ENCODE peak calls at places on chromosome 20, in seven cellular contexts. One of them, this sample, is unnamed.

GRCh38 chr20:43563429-43563828 is 4.6 kb downstream of the SGK2 start:
- DNase-seq in thyroid gland: no peak
- DNase-seq in kidney: no peak
- DNase-seq in heart left ventricle: no peak
- DNase-seq in IMR-90: no peak
- DNase-seq in A549: no peak
- DNase-seq in upper lobe of right lung: no peak
- DNase-seq in this sample: no peak

GRCh38 chr20:44302026-44302669 is 8.9 kb downstream of the FITM2 start:
- DNase-seq in kidney: no peak
- DNase-seq in IMR-90: no peak
- DNase-seq in upper lobe of right lung: peak
- DNase-seq in thyroid gland: peak
- DNase-seq in heart left ventricle: peak
- DNase-seq in A549: no peak
- DNase-seq in this sample: no peak

GRCh38 chr20:57856658-57857057 is 146.8 kb upstream of the PMEPA1 start:
- DNase-seq in IMR-90: no peak
- DNase-seq in A549: no peak
- DNase-seq in thyroid gland: no peak
- DNase-seq in heart left ventricle: no peak
- DNase-seq in upper lobe of right lung: no peak
- DNase-seq in kidney: no peak
- DNase-seq in this sample: no peak

GRCh38 chr20:23082846-23083552 is 3.1 kb downstream of the CD93 start:
- DNase-seq in thyroid gland: peak
- DNase-seq in IMR-90: no peak
- DNase-seq in kidney: no peak
- DNase-seq in heart left ventricle: peak
- DNase-seq in upper lobe of right lung: peak
- DNase-seq in A549: no peak
- DNase-seq in this sample: no peak

GRCh38 chr20:51934301-51935002 is 132.1 kb upstream of the SALL4 start:
- DNase-seq in thyroid gland: no peak
- DNase-seq in upper lobe of right lung: no peak
- DNase-seq in heart left ventricle: no peak
- DNase-seq in kidney: no peak
- DNase-seq in A549: no peak
- DNase-seq in IMR-90: no peak
- DNase-seq in this sample: no peak

GRCh38 chr20:55882286-55882685 is 123.0 kb downstream of the CBLN4 start:
- DNase-seq in IMR-90: no peak
- DNase-seq in heart left ventricle: no peak
- DNase-seq in thyroid gland: no peak
- DNase-seq in upper lobe of right lung: no peak
- DNase-seq in kidney: no peak
- DNase-seq in A549: no peak
- DNase-seq in this sample: no peak

GRCh38 chr20:45353746-45354145 is 5.5 kb upstream of the SDC4 start:
- DNase-seq in thyroid gland: no peak
- DNase-seq in A549: no peak
- DNase-seq in heart left ventricle: no peak
- DNase-seq in kidney: no peak
- DNase-seq in upper lobe of right lung: no peak
- DNase-seq in IMR-90: no peak
- DNase-seq in this sample: no peak

GRCh38 chr20:21182832-21183563 is 57.1 kb downstream of the KIZ start:
- DNase-seq in kidney: peak
- DNase-seq in upper lobe of right lung: no peak
- DNase-seq in A549: no peak
- DNase-seq in thyroid gland: no peak
- DNase-seq in heart left ventricle: no peak
- DNase-seq in IMR-90: peak
- DNase-seq in this sample: peak

GRCh38 chr20:62198931-62199330 is 16.1 kb downstream of the MTG2 start:
- DNase-seq in A549: no peak
- DNase-seq in heart left ventricle: peak
- DNase-seq in upper lobe of right lung: no peak
- DNase-seq in IMR-90: no peak
- DNase-seq in kidney: peak
- DNase-seq in thyroid gland: no peak
- DNase-seq in this sample: no peak

GRCh38 chr20:46994341-46994740 is 99.7 kb downstream of the EYA2 start:
- DNase-seq in kidney: no peak
- DNase-seq in thyroid gland: no peak
- DNase-seq in A549: no peak
- DNase-seq in IMR-90: no peak
- DNase-seq in upper lobe of right lung: no peak
- DNase-seq in heart left ventricle: no peak
- DNase-seq in this sample: no peak

GRCh38 chr20:4181956-4182945 is 166.9 kb upstream of the RNF24 start:
- DNase-seq in A549: no peak
- DNase-seq in kidney: peak
- DNase-seq in heart left ventricle: no peak
- DNase-seq in upper lobe of right lung: peak
- DNase-seq in IMR-90: no peak
- DNase-seq in thyroid gland: no peak
- DNase-seq in this sample: no peak

GRCh38 chr20:43731469-43731868 is 4.7 kb upstream of the GTSF1L start:
- DNase-seq in heart left ventricle: no peak
- DNase-seq in A549: no peak
- DNase-seq in thyroid gland: no peak
- DNase-seq in IMR-90: peak
- DNase-seq in kidney: no peak
- DNase-seq in upper lobe of right lung: no peak
- DNase-seq in this sample: no peak

GRCh38 chr20:47561175-47561574 is 59.5 kb downstream of the NCOA3 start:
- DNase-seq in thyroid gland: peak
- DNase-seq in A549: no peak
- DNase-seq in IMR-90: peak
- DNase-seq in upper lobe of right lung: no peak
- DNase-seq in heart left ventricle: no peak
- DNase-seq in kidney: no peak
- DNase-seq in this sample: peak

GRCh38 chr20:29298759-29299613 is 1958.5 kb upstream of the DEFB115 start:
- DNase-seq in thyroid gland: no peak
- DNase-seq in upper lobe of right lung: no peak
- DNase-seq in kidney: no peak
- DNase-seq in IMR-90: no peak
- DNase-seq in A549: no peak
- DNase-seq in heart left ventricle: no peak
- DNase-seq in this sample: no peak

GRCh38 chr20:6051505-6051904 is 2.4 kb downstream of the LRRN4 start:
- DNase-seq in thyroid gland: no peak
- DNase-seq in upper lobe of right lung: no peak
- DNase-seq in kidney: no peak
- DNase-seq in A549: no peak
- DNase-seq in heart left ventricle: no peak
- DNase-seq in IMR-90: peak
- DNase-seq in this sample: peak

GRCh38 chr20:32636278-32636677 is 37.5 kb downstream of the C20orf203 start:
- DNase-seq in thyroid gland: no peak
- DNase-seq in IMR-90: peak
- DNase-seq in A549: no peak
- DNase-seq in kidney: no peak
- DNase-seq in upper lobe of right lung: no peak
- DNase-seq in heart left ventricle: no peak
- DNase-seq in this sample: no peak

GRCh38 chr20:29300579-29301551 is 1956.6 kb upstream of the DEFB115 start:
- DNase-seq in A549: no peak
- DNase-seq in upper lobe of right lung: peak
- DNase-seq in kidney: peak
- DNase-seq in thyroid gland: no peak
- DNase-seq in IMR-90: no peak
- DNase-seq in heart left ventricle: no peak
- DNase-seq in this sample: no peak

DNA sequence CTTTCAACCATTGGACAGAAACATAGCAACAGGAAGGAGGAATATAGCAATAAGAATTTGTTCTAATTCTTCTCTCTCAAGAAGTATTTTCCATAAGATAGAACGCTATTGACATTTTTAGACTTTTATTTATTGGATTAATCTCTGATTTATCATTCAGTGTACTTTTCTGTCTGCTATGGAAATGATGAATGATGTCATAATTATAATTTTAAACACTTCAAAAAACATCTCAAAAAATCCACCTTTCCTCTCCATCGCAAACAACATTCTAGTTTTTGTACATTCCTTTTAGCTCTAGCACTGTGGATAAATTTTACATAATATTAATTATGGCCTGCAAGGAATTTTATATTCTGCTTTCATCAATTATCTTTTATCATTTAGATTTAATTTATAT is 643.2 kb downstream of the DHX35 start:
- DNase-seq in A549: no peak
- DNase-seq in upper lobe of right lung: no peak
- DNase-seq in kidney: no peak
- DNase-seq in thyroid gland: no peak
- DNase-seq in IMR-90: no peak
- DNase-seq in heart left ventricle: no peak
- DNase-seq in this sample: no peak
- H3K4me3 ChIP-seq in A549: no peak
- H3K4me3 ChIP-seq in upper lobe of right lung: no peak
- H3K4me3 ChIP-seq in kidney: no peak
- H3K4me3 ChIP-seq in thyroid gland: no peak
- H3K4me3 ChIP-seq in IMR-90: no peak
- H3K4me3 ChIP-seq in heart left ventricle: no peak
- H3K4me3 ChIP-seq in this sample: no peak

DNA sequence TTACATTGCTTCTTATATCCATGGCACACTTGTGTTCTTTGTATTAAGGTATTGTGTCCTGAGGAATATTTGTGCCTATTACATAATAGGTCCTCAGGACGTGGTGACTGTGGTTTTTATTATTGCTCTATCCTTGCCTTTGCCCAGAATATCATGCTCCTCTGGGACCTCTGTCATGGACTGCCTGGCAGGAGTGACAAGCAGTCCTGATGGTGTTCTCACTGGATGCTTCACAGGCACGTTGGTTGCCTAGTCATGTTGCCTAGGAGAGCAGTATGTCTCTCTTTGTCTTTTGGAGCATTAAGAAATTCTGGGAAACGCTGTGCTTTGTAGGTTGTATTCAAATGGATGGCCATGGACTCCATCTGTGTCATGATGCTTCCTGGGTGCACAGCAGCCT is 24.7 kb upstream of the MROH8 start:
- DNase-seq in upper lobe of right lung: no peak
- DNase-seq in heart left ventricle: no peak
- DNase-seq in thyroid gland: no peak
- DNase-seq in kidney: no peak
- DNase-seq in IMR-90: no peak
- DNase-seq in A549: no peak
- DNase-seq in this sample: no peak
- TF ChIP-seq CTCF in upper lobe of right lung: no peak
- TF ChIP-seq CTCF in heart left ventricle: no peak
- TF ChIP-seq CTCF in thyroid gland: no peak
- TF ChIP-seq CTCF in kidney: no peak
- TF ChIP-seq CTCF in IMR-90: no peak
- TF ChIP-seq CTCF in A549: no peak
- TF ChIP-seq CTCF in this sample: no peak

GRCh38 chr20:50546729-50547314 is 36.6 kb downstream of the PTPN1 start:
- DNase-seq in thyroid gland: no peak
- DNase-seq in IMR-90: no peak
- DNase-seq in A549: no peak
- DNase-seq in heart left ventricle: no peak
- DNase-seq in upper lobe of right lung: no peak
- DNase-seq in kidney: no peak
- DNase-seq in this sample: no peak
- H3K4me3 ChIP-seq in thyroid gland: no peak
- H3K4me3 ChIP-seq in IMR-90: no peak
- H3K4me3 ChIP-seq in A549: no peak
- H3K4me3 ChIP-seq in heart left ventricle: peak
- H3K4me3 ChIP-seq in upper lobe of right lung: no peak
- H3K4me3 ChIP-seq in kidney: no peak
- H3K4me3 ChIP-seq in this sample: no peak

GRCh38 chr20:2418388-2418787 is 37.7 kb downstream of the TGM6 start:
- DNase-seq in upper lobe of right lung: no peak
- DNase-seq in IMR-90: no peak
- DNase-seq in thyroid gland: no peak
- DNase-seq in heart left ventricle: no peak
- DNase-seq in kidney: no peak
- DNase-seq in A549: no peak
- DNase-seq in this sample: no peak

GRCh38 chr20:2417142-2417541 is 36.4 kb downstream of the TGM6 start:
- DNase-seq in kidney: peak
- DNase-seq in IMR-90: no peak
- DNase-seq in upper lobe of right lung: no peak
- DNase-seq in thyroid gland: no peak
- DNase-seq in heart left ventricle: no peak
- DNase-seq in A549: no peak
- DNase-seq in this sample: no peak

GRCh38 chr20:2420510-2420909 is 39.8 kb downstream of the TGM6 start:
- DNase-seq in kidney: no peak
- DNase-seq in heart left ventricle: no peak
- DNase-seq in upper lobe of right lung: no peak
- DNase-seq in thyroid gland: no peak
- DNase-seq in A549: no peak
- DNase-seq in IMR-90: no peak
- DNase-seq in this sample: no peak

GRCh38 chr20:2421247-2421646 is 40.5 kb downstream of the TGM6 start:
- DNase-seq in heart left ventricle: no peak
- DNase-seq in kidney: no peak
- DNase-seq in upper lobe of right lung: no peak
- DNase-seq in IMR-90: no peak
- DNase-seq in thyroid gland: no peak
- DNase-seq in A549: peak
- DNase-seq in this sample: no peak
- TF ChIP-seq CTCF in heart left ventricle: no peak
- TF ChIP-seq CTCF in kidney: no peak
- TF ChIP-seq CTCF in upper lobe of right lung: no peak
- TF ChIP-seq CTCF in IMR-90: peak
- TF ChIP-seq CTCF in thyroid gland: no peak
- TF ChIP-seq CTCF in A549: peak
- TF ChIP-seq CTCF in this sample: peak

DNA sequence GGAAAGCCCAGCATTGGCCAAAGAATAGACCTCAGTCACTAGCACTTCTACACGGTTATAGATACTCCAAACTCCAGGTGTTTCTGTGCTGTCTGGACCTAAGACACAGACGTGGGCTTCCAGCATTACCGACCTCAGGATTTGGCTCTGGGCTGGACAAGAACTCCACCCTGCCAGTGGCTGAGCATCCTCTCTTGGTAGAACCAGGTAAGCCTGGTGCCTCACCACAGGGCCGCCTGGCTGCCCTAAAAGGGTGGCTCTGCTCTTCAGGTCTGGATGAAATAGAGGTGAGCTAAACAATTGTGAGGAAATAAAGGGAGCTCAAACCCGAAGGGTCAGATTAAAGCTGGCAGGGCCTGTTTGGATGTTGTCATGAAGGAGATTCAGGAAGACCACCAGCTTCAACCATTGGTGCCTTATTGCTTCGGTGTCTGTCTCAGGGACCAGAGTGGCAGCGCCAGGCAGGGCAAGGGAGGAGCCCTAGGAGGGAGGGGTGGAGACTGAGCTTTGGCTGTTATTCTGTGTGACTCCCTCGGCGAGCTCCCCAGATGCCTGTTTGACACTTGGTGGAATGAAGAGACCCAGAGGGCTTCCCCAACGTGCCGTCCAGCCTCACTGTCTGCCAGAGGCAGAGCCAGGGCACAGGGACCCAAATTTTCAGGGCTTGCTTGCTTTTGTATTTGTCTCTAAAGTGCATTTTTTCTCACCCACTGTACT is 8.6 kb downstream of the SYNDIG1 start:
- DNase-seq in upper lobe of right lung: no peak
- DNase-seq in thyroid gland: no peak
- DNase-seq in kidney: no peak
- DNase-seq in heart left ventricle: no peak
- DNase-seq in IMR-90: no peak
- DNase-seq in A549: no peak
- DNase-seq in this sample: no peak
- H3K4me3 ChIP-seq in upper lobe of right lung: no peak
- H3K4me3 ChIP-seq in thyroid gland: no peak
- H3K4me3 ChIP-seq in kidney: no peak
- H3K4me3 ChIP-seq in heart left ventricle: no peak
- H3K4me3 ChIP-seq in IMR-90: no peak
- H3K4me3 ChIP-seq in A549: no peak
- H3K4me3 ChIP-seq in this sample: no peak

GRCh38 chr20:34562643-34563042 is 4.1 kb downstream of the MAP1LC3A start:
- DNase-seq in IMR-90: peak
- DNase-seq in upper lobe of right lung: no peak
- DNase-seq in A549: peak
- DNase-seq in kidney: no peak
- DNase-seq in thyroid gland: peak
- DNase-seq in heart left ventricle: no peak
- DNase-seq in this sample: no peak
- TF ChIP-seq CTCF in IMR-90: peak
- TF ChIP-seq CTCF in upper lobe of right lung: peak
- TF ChIP-seq CTCF in A549: peak
- TF ChIP-seq CTCF in kidney: peak
- TF ChIP-seq CTCF in thyroid gland: peak
- TF ChIP-seq CTCF in heart left ventricle: peak
- TF ChIP-seq CTCF in this sample: peak

This sample was measured in AG09309.